ENCODE peak calls at places on chromosomes 11 and 22, in nine cellular contexts. M, S, K, Y, U, B, P, V and D are unnamed samples.

GRCh38 chr11:117837791-117838190 is 13.2 kb upstream of the FXYD2 start:
- DNase-seq in M (no peak), S (no peak), K (peak), Y (no peak), U (peak), B (no peak), P (no peak), V (no peak), D (no peak)

GRCh38 chr11:36774603-36775002 is 176.6 kb upstream of the RAG2 start:
- DNase-seq in M (no peak), S (no peak), K (no peak), Y (no peak), U (no peak), B (no peak), P (no peak), V (no peak), D (no peak)

GRCh38 chr11:35318977-35319925 is 100.1 kb downstream of the SLC1A2 start:
- DNase-seq in M (no peak), S (no peak), K (no peak), Y (no peak), U (no peak), B (no peak), P (no peak), V (no peak), D (no peak)

GRCh38 chr11:104164028-104164520 is at the start of gene PDGFD:
- DNase-seq in M (peak), S (peak), K (peak), Y (peak), U (peak), B (no peak), P (peak), V (peak), D (no peak)

GRCh38 chr11:36485296-36485870 is 24.7 kb downstream of the TRAF6 start:
- DNase-seq in M (no peak), S (no peak), K (no peak), Y (no peak), U (no peak), B (no peak), P (no peak), V (no peak), D (no peak)

GRCh38 chr22:45785458-45785857 is 113.8 kb downstream of the ATXN10 start:
- DNase-seq in M (no peak), S (no peak), K (no peak), Y (no peak), U (no peak), B (no peak), P (no peak), V (no peak), D (no peak)

GRCh38 chr22:19815093-19815822 is 39.4 kb downstream of the GNB1L start:
- DNase-seq in M (no peak), S (no peak), K (no peak), Y (no peak), U (peak), B (no peak), P (no peak), V (no peak), D (no peak)

GRCh38 chr11:69876013-69876412 is 56.8 kb upstream of the FGF3 start:
- DNase-seq in M (no peak), S (peak), K (peak), Y (no peak), U (peak), B (no peak), P (no peak), V (no peak), D (no peak)

GRCh38 chr22:48884786-48885185 is 942.9 kb downstream of the BRD1 start:
- DNase-seq in M (no peak), S (peak), K (peak), Y (no peak), U (no peak), B (no peak), P (no peak), V (no peak), D (no peak)

GRCh38 chr22:43878079-43878795 is 13.6 kb downstream of the PNPLA5 start:
- DNase-seq in M (no peak), S (no peak), K (no peak), Y (no peak), U (no peak), B (no peak), P (no peak), V (no peak), D (no peak)

GRCh38 chr22:37575490-37576003 is 4.3 kb downstream of the LGALS2 start:
- DNase-seq in M (no peak), S (no peak), K (no peak), Y (no peak), U (no peak), B (no peak), P (no peak), V (no peak), D (no peak)

GRCh38 chr11:10267821-10268220 is 26.2 kb downstream of the SBF2 start:
- DNase-seq in M (no peak), S (no peak), K (no peak), Y (no peak), U (no peak), B (no peak), P (no peak), V (no peak), D (no peak)